ENCODE peak calls at places on chromosome 6, in four cellular contexts. M is HepG2, K is K562, U is GM12878. N is an unnamed sample.

GRCh38 chr6:151239603-151240035 is at the start of gene AKAP12:
- DNase-seq in U (no peak), M (no peak), K (no peak), N (no peak)

GRCh38 chr6:137751768-137752560 is 115.1 kb upstream of the TNFAIP3 start:
- DNase-seq in M (peak; percentile 62), K (no peak), U (no peak), N (no peak)

GRCh38 chr6:37354526-37355384 is 972 bp downstream of the RNF8 start:
- DNase-seq in M (no peak), K (peak; percentile 47), U (no peak), N (peak; percentile 36)

GRCh38 chr6:109473120-109473519 is 9.9 kb downstream of the ZBTB24 start:
- DNase-seq in U (no peak), K (no peak), M (no peak), N (no peak)

GRCh38 chr6:129009856-129010255 is 126.9 kb downstream of the LAMA2 start:
- DNase-seq in M (no peak), K (no peak), U (no peak), N (no peak)

GRCh38 chr6:147285087-147285855 is 81.1 kb downstream of the STXBP5 start:
- DNase-seq in M (peak; percentile 46), U (no peak), K (peak; percentile 52), N (peak; percentile 19)

GRCh38 chr6:35804996-35805736 is at the start of gene LHFPL5:
- DNase-seq in K (peak; percentile 77), M (peak; percentile 32), U (no peak), N (peak; percentile 92)

GRCh38 chr6:53353624-53354023 is 4.9 kb upstream of the ELOVL5 start:
- DNase-seq in K (no peak), U (no peak), M (no peak), N (no peak)

GRCh38 chr6:156630613-156631302 is 146.4 kb upstream of the ARID1B start:
- DNase-seq in K (no peak), U (no peak), M (peak; percentile 21), N (no peak)

GRCh38 chr6:96659084-96659845 is 96.3 kb downstream of the FHL5 start:
- DNase-seq in U (no peak), M (no peak), K (no peak), N (no peak)

GRCh38 chr6:47102331-47102730 is 60.2 kb upstream of the ADGRF1 start:
- DNase-seq in M (no peak), K (no peak), U (no peak), N (no peak)

DNA sequence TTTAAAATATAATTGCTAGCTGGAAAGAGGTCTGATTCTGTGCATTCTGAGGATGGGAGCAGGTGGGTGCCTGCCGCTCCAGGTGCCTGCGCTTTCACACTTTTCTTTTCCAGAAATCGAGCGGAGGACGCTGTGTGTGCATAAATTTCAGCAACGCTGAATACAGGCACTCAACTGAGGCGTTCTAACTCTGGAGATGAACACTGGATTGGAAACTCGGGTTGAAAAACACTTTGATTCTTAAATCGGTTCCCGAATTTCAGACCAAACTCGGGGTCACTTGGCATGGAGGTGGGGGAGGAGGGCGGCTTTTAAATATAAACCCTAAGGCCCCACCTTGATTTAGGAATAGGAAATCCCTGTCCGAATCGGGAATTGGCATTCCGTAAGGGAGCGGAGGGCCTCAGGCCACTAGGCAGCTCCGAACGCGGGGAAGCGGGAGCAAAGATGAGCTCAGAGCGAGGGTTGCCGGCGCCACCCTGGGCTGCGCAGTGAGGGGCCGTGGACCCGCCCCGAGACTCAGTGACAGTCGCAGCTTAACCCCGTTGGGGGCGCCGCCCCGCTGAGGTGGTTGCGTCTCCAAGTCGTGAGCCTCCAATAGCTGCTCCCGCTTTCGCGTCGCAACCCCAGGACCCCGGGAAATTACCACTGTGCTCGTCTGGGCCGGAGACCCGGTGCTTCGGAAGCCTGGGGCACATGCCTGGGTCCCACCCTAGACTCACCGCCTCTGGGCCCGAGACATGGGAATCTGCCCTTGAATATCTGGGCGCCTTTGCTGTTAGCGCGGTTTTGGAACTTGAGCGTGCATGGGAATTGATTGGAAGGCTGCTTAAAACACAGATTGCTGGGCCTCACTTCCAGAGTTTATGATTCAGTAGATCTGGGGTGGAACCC is 4.5 kb upstream of the SIM1 start:
- DNase-seq in K (no peak), U (no peak), M (no peak), N (no peak)
- TF ChIP-seq FOXM1 in K (no peak), U (no peak), M (no peak), N (no peak)

GRCh38 chr6:73610444-73611275 is 43.1 kb downstream of the SLC17A5 start:
- DNase-seq in U (peak; percentile 23), M (peak; percentile 52), K (peak; percentile 46), N (no peak)
- TF ChIP-seq FOXK2 in U (no peak), M (no peak), K (no peak), N (no peak)

GRCh38 chr6:14001329-14002012 is 76.7 kb downstream of the RNF182 start:
- DNase-seq in K (no peak), U (no peak), M (peak; percentile 19), N (no peak)
- TF ChIP-seq FOXM1 in K (no peak), U (no peak), M (no peak), N (no peak)

DNA sequence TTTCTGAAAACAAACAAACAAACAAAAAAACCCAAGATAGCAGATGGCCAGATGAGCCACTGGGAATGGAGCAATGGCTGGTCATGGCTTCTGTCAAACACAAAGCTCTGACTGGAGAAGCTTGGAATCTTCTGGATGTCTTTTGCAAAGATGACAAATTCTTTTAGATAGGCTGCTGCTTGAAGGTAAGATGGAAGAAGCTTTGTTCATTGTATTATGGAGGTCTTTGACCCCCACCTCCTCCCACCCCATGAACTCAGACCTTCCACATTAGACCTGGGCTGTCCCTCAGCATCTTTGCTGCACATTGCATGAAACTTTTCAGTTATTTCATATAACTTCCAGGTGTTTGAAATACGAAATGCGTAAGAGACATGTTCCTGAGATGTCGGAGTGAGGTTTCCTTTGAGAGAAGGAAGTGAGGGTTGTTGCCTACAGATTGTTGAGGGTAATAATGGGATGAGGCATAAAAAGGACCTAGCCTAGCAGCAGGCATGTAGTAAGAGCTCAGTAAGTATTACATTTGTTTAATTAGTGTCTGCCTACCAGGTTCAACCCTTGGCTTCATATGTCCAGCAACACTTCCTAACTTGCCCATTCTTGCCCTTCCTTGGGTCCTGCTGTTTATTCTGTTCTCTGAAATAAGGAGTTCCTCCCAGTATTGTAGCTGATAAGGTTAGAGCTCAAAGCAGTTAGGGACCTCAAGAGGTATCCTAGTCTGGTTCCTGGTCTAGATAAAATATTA is 51.4 kb upstream of the IER3 start:
- DNase-seq in U (no peak), K (no peak), M (no peak), N (no peak)
- TF ChIP-seq FOXK2 in U (no peak), K (no peak), M (no peak), N (no peak)

DNA sequence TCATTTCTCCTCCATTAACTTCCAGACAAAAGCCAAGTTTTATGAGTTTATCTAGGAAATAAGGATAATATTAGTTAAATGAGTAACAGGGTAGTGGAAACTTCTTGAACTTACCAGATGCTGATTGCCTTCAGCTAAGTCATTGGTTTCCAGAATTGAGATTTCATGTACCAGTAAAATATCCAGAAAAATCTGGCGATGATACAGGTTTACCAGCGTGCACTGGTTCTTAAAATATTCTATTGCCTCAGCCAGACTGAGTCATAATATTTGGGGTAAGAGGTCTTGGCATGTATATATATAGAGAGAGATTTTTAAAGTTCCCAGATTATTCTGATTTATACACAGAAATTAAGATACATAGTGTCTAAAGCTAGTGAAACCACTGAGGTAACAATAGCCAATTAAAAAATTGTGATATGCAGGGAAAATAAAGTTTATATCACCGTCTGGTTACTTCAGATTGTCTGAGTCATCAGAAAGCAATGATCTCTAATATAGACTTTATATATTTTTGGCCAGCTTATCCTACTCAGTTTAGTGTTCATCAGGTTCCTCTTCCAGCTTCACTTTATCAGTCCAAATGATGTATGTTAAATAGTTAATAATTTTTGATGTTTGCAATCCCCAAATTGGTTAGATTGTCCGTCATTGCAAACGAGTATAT is 39.5 kb upstream of the SDHAF4 start:
- DNase-seq in U (no peak), K (no peak), M (no peak), N (no peak)
- TF ChIP-seq FOXM1 in U (no peak), K (no peak), M (no peak), N (no peak)

N was measured in HEK293T.